ENCODE peak calls at places on chromosomes 5 and 9, in eight cellular contexts. O, E, S, I, P, F, T and Y are unnamed samples.

GRCh38 chr5:53071738-53072137 is 37.8 kb downstream of the MOCS2 start:
- DNase-seq in O (no peak), E (no peak), S (no peak), I (no peak), P (no peak), F (no peak), T (no peak), Y (no peak)

GRCh38 chr5:110590187-110590586 is 136.3 kb downstream of the TMEM232 start:
- DNase-seq in O (no peak), E (no peak), S (no peak), I (peak; percentile 52), P (no peak), F (peak; percentile 24), T (no peak), Y (peak; percentile 28)

GRCh38 chr9:21455320-21455719 is 15.1 kb downstream of the IFNA1 start:
- DNase-seq in O (no peak), E (no peak), S (peak; percentile 9), I (peak; percentile 54), P (no peak), F (peak; percentile 32), T (no peak), Y (peak; percentile 32)

GRCh38 chr5:157828031-157828948 is 30.7 kb downstream of the CLINT1 start:
- DNase-seq in O (no peak), E (no peak), S (no peak), I (no peak), P (no peak), F (no peak), T (no peak), Y (no peak)

GRCh38 chr5:8606231-8606630 is 737.3 kb downstream of the MTRR start:
- DNase-seq in O (no peak), E (no peak), S (no peak), I (no peak), P (no peak), F (no peak), T (no peak), Y (no peak)

GRCh38 chr5:175836741-175837729 is 34.3 kb upstream of the CPLX2 start:
- DNase-seq in O (no peak), E (no peak), S (no peak), I (no peak), P (no peak), F (no peak), T (no peak), Y (no peak)

GRCh38 chr9:136339173-136339957 is 12.0 kb downstream of the GPSM1 start:
- DNase-seq in O (no peak), E (no peak), S (peak; percentile 61), I (peak; percentile 56), P (peak; percentile 65), F (peak; percentile 36), T (peak; percentile 60), Y (peak; percentile 60)

GRCh38 chr9:37156781-37157356 is 36.5 kb downstream of the ZCCHC7 start:
- DNase-seq in O (no peak), E (no peak), S (no peak), I (peak; percentile 36), P (no peak), F (peak; percentile 77), T (no peak), Y (no peak)

GRCh38 chr5:125381290-125381689 is 634.9 kb upstream of the ZNF608 start:
- DNase-seq in O (no peak), E (no peak), S (no peak), I (no peak), P (no peak), F (no peak), T (no peak), Y (no peak)

GRCh38 chr9:1959347-1959746 is 55.8 kb upstream of the SMARCA2 start:
- DNase-seq in O (no peak), E (no peak), S (no peak), I (no peak), P (no peak), F (no peak), T (no peak), Y (no peak)

GRCh38 chr5:41291323-41291722 is 78.0 kb upstream of the C6 start:
- DNase-seq in O (no peak), E (no peak), S (no peak), I (no peak), P (no peak), F (no peak), T (no peak), Y (no peak)

GRCh38 chr9:94912700-94913249 is 186.3 kb downstream of the AOPEP start:
- DNase-seq in O (no peak), E (no peak), S (no peak), I (peak; percentile 94), P (no peak), F (peak; percentile 92), T (no peak), Y (peak; percentile 83)

GRCh38 chr5:148740466-148740865 is 85.9 kb upstream of the ADRB2 start:
- DNase-seq in O (no peak), E (no peak), S (no peak), I (no peak), P (no peak), F (no peak), T (no peak), Y (no peak)